ENCODE peak calls at places on chromosome 11, in seven cellular contexts. J, M, U, A, D, O and C are unnamed samples.

GRCh38 chr11:120938255-120938654 is 85.6 kb upstream of the TBCEL start:
- DNase-seq in J (no peak), M (no peak), U (no peak), A (no peak), D (no peak), O (no peak), C (no peak)

GRCh38 chr11:57323503-57324153 is 1.1 kb downstream of the TNKS1BP1 start:
- DNase-seq in J (peak; percentile 32), M (peak; percentile 54), U (no peak), A (no peak), D (no peak), O (no peak), C (no peak)

GRCh38 chr11:29208117-29208516 is 808.7 kb downstream of the KCNA4 start:
- DNase-seq in J (no peak), M (peak; percentile 8), U (no peak), A (no peak), D (no peak), O (no peak), C (no peak)

GRCh38 chr11:838441-839279 is 3.7 kb downstream of the POLR2L start:
- DNase-seq in J (peak; percentile 25), M (peak; percentile 41), U (no peak), A (no peak), D (no peak), O (no peak), C (no peak)

GRCh38 chr11:11703885-11704284 is 82.1 kb upstream of the GALNT18 start:
- DNase-seq in J (no peak), M (no peak), U (no peak), A (no peak), D (no peak), O (no peak), C (no peak)

GRCh38 chr11:71451596-71452353 is 1.2 kb upstream of the NADSYN1 start:
- DNase-seq in J (peak; percentile 57), M (no peak), U (no peak), A (no peak), D (peak; percentile 61), O (no peak), C (peak; percentile 51)

GRCh38 chr11:68867067-68867466 is 25.4 kb upstream of the CPT1A start:
- DNase-seq in J (no peak), M (no peak), U (no peak), A (no peak), D (no peak), O (no peak), C (no peak)

GRCh38 chr11:19512621-19513020 is 200.0 kb upstream of the NAV2 start:
- DNase-seq in J (no peak), M (no peak), U (no peak), A (no peak), D (no peak), O (no peak), C (no peak)

GRCh38 chr11:62104816-62105610 is 18.8 kb upstream of the INCENP start:
- DNase-seq in J (peak; percentile 28), M (peak; percentile 86), U (no peak), A (peak; percentile 39), D (no peak), O (no peak), C (no peak)

GRCh38 chr11:110763249-110764011 is 51.2 kb upstream of the ARHGAP20 start:
- DNase-seq in J (no peak), M (peak; percentile 57), U (no peak), A (no peak), D (peak; percentile 65), O (peak; percentile 9), C (no peak)

GRCh38 chr11:2781413-2782274 is 81.8 kb upstream of the KCNQ1OT1 start:
- DNase-seq in J (no peak), M (no peak), U (no peak), A (peak; percentile 19), D (peak; percentile 50), O (no peak), C (peak; percentile 29)

GRCh38 chr11:88384678-88385015 is 47.1 kb upstream of the CTSC start:
- DNase-seq in J (peak; percentile 91), M (peak; percentile 15), U (no peak), A (no peak), D (no peak), O (no peak), C (no peak)

GRCh38 chr11:35146074-35146521 is 7.1 kb downstream of the CD44 start:
- DNase-seq in J (no peak), M (no peak), U (peak; percentile 54), A (no peak), D (no peak), O (no peak), C (no peak)

GRCh38 chr11:76206327-76207081 is at the start of gene WNT11:
- DNase-seq in J (peak; percentile 10), M (no peak), U (no peak), A (peak; percentile 66), D (peak; percentile 75), O (no peak), C (no peak)

GRCh38 chr11:86990520-86990919 is 35.3 kb upstream of the FZD4 start:
- DNase-seq in J (peak; percentile 91), M (peak; percentile 69), U (no peak), A (no peak), D (no peak), O (peak; percentile 45), C (no peak)

GRCh38 chr11:123357990-123358827 is 71.9 kb upstream of the GRAMD1B start:
- DNase-seq in J (no peak), M (peak; percentile 35), U (no peak), A (peak; percentile 27), D (no peak), O (no peak), C (no peak)